ENCODE peak calls at places on chromosomes 3 and 15, in six cellular contexts. Q is astrocyte of the cerebellum, I is left ventricle myocardium superior, R is iPS-NIHi11, P is RWPE2, U is Right ventricle myocardium superior. X is an unnamed sample.

GRCh38 chr3:29301332-29302011 is 20.6 kb downstream of the RBMS3 start:
- DNase-seq in Q (no peak), I (no peak), R (no peak), P (no peak), U (no peak), X (no peak)

GRCh38 chr3:189262746-189263145 is 91.0 kb downstream of the TPRG1 start:
- DNase-seq in Q (no peak), I (peak), R (no peak), P (no peak), U (no peak), X (no peak)

GRCh38 chr3:15527031-15527459 is 5.5 kb upstream of the COLQ start:
- DNase-seq in Q (no peak), I (no peak), R (peak), P (no peak), U (no peak), X (no peak)

GRCh38 chr15:98548172-98548971 is 100.0 kb upstream of the IGF1R start:
- DNase-seq in Q (peak), I (peak), R (peak), P (peak), U (peak), X (no peak)

GRCh38 chr3:133627789-133628188 is 34.0 kb downstream of the TOPBP1 start:
- DNase-seq in Q (no peak), I (no peak), R (no peak), P (no peak), U (no peak), X (no peak)

GRCh38 chr3:172244011-172244410 is 204.2 kb downstream of the GHSR start:
- DNase-seq in Q (no peak), I (no peak), R (no peak), P (no peak), U (no peak), X (no peak)

GRCh38 chr3:178043084-178043483 is 493.2 kb upstream of the KCNMB2 start:
- DNase-seq in Q (no peak), I (no peak), R (no peak), P (no peak), U (no peak), X (no peak)

GRCh38 chr3:191066669-191067068 is 132.4 kb upstream of the OSTN start:
- DNase-seq in Q (peak), I (no peak), R (no peak), P (no peak), U (no peak), X (no peak)

GRCh38 chr15:89531796-89532537 is 35.6 kb upstream of the RHCG start:
- DNase-seq in Q (no peak), I (no peak), R (no peak), P (no peak), U (no peak), X (no peak)

GRCh38 chr3:129942296-129942695 is 32.2 kb upstream of the TRH start:
- DNase-seq in Q (peak), I (peak), R (peak), P (no peak), U (peak), X (no peak)

GRCh38 chr3:47910777-47911440 is 105.3 kb downstream of the MAP4 start:
- DNase-seq in Q (peak), I (no peak), R (peak), P (peak), U (no peak), X (no peak)

GRCh38 chr3:190322604-190323240 is 476 bp upstream of the CLDN1 start:
- DNase-seq in Q (no peak), I (no peak), R (no peak), P (no peak), U (no peak), X (no peak)

GRCh38 chr3:111210003-111210699 is 138.5 kb downstream of the NECTIN3 start:
- DNase-seq in Q (no peak), I (no peak), R (no peak), P (no peak), U (no peak), X (no peak)

GRCh38 chr3:159236306-159236705 is 434.5 kb downstream of the MFSD1 start:
- DNase-seq in Q (no peak), I (no peak), R (no peak), P (no peak), U (no peak), X (no peak)

GRCh38 chr15:70742928-70743327 is 20.4 kb downstream of the UACA start:
- DNase-seq in Q (no peak), I (no peak), R (no peak), P (no peak), U (no peak), X (no peak)

GRCh38 chr3:128447561-128448013 is 19.1 kb downstream of the DNAJB8 start:
- DNase-seq in Q (no peak), I (no peak), R (no peak), P (no peak), U (no peak), X (no peak)

GRCh38 chr3:143277531-143277930 is 158.0 kb downstream of the CHST2 start:
- DNase-seq in Q (no peak), I (no peak), R (no peak), P (no peak), U (no peak), X (no peak)

GRCh38 chr3:38001456-38002081 is 11.0 kb downstream of the VILL start:
- DNase-seq in Q (no peak), I (no peak), R (peak), P (peak), U (no peak), X (peak)

GRCh38 chr15:41262571-41262970 is 31.5 kb downstream of the CHP1 start:
- DNase-seq in Q (no peak), I (no peak), R (no peak), P (peak), U (no peak), X (no peak)

GRCh38 chr3:64344721-64345207 is 119.5 kb upstream of the PRICKLE2 start:
- DNase-seq in Q (peak), I (no peak), R (peak), P (no peak), U (no peak), X (no peak)

GRCh38 chr3:129651316-129652202 is 45.1 kb upstream of the PLXND1 start:
- DNase-seq in Q (peak), I (no peak), R (peak), P (peak), U (no peak), X (no peak)

GRCh38 chr3:126315083-126315658 is 42.0 kb downstream of the KLF15 start:
- DNase-seq in Q (no peak), I (no peak), R (no peak), P (no peak), U (no peak), X (no peak)

GRCh38 chr3:150286390-150287147 is 121.5 kb upstream of the TSC22D2 start:
- DNase-seq in Q (no peak), I (no peak), R (peak), P (no peak), U (no peak), X (no peak)

GRCh38 chr15:38220874-38221273 is 31.8 kb upstream of the SPRED1 start:
- DNase-seq in Q (no peak), I (no peak), R (no peak), P (no peak), U (no peak), X (no peak)

GRCh38 chr15:75348034-75348562 is 1.3 kb downstream of the NEIL1 start:
- DNase-seq in Q (no peak), I (peak), R (no peak), P (no peak), U (no peak), X (no peak)

X was measured in chondrocyte.